ENCODE peak calls at places on chromosomes 7 and 10, in seven cellular contexts. One of them, this sample, is unnamed.

GRCh38 chr10:18424200-18424599 is 227.2 kb downstream of the NSUN6 start:
- DNase-seq in germinal center: no peak
- DNase-seq in Caki2: no peak
- DNase-seq in AG20443: no peak
- DNase-seq in ovary: no peak
- DNase-seq in spleen: no peak
- DNase-seq in activated CD4-positive, alpha-beta T cell treated with anti-CD3 and anti-CD28 coated beads, Interleukin-2, amount 50 U/mL, for 1 hour: no peak
- DNase-seq in this sample: no peak

GRCh38 chr7:142880886-142881505 is 4.5 kb downstream of the TRPV6 start:
- DNase-seq in germinal center: peak
- DNase-seq in Caki2: no peak
- DNase-seq in AG20443: peak
- DNase-seq in ovary: no peak
- DNase-seq in spleen: no peak
- DNase-seq in activated CD4-positive, alpha-beta T cell treated with anti-CD3 and anti-CD28 coated beads, Interleukin-2, amount 50 U/mL, for 1 hour: peak
- DNase-seq in this sample: no peak

GRCh38 chr10:29443745-29444523 is 155.1 kb downstream of the LYZL1 start:
- DNase-seq in germinal center: no peak
- DNase-seq in Caki2: no peak
- DNase-seq in AG20443: no peak
- DNase-seq in ovary: no peak
- DNase-seq in spleen: no peak
- DNase-seq in activated CD4-positive, alpha-beta T cell treated with anti-CD3 and anti-CD28 coated beads, Interleukin-2, amount 50 U/mL, for 1 hour: no peak
- DNase-seq in this sample: no peak

GRCh38 chr10:75774780-75775490 is 343.5 kb downstream of the LRMDA start:
- DNase-seq in germinal center: no peak
- DNase-seq in Caki2: no peak
- DNase-seq in AG20443: no peak
- DNase-seq in ovary: peak
- DNase-seq in spleen: no peak
- DNase-seq in activated CD4-positive, alpha-beta T cell treated with anti-CD3 and anti-CD28 coated beads, Interleukin-2, amount 50 U/mL, for 1 hour: no peak
- DNase-seq in this sample: no peak

GRCh38 chr7:17682586-17682985 is 257.7 kb downstream of the SNX13 start:
- DNase-seq in germinal center: no peak
- DNase-seq in Caki2: no peak
- DNase-seq in AG20443: no peak
- DNase-seq in ovary: no peak
- DNase-seq in spleen: no peak
- DNase-seq in activated CD4-positive, alpha-beta T cell treated with anti-CD3 and anti-CD28 coated beads, Interleukin-2, amount 50 U/mL, for 1 hour: no peak
- DNase-seq in this sample: no peak

GRCh38 chr10:115898242-115898641 is 374.8 kb downstream of the GFRA1 start:
- DNase-seq in germinal center: no peak
- DNase-seq in Caki2: no peak
- DNase-seq in AG20443: no peak
- DNase-seq in ovary: no peak
- DNase-seq in spleen: no peak
- DNase-seq in activated CD4-positive, alpha-beta T cell treated with anti-CD3 and anti-CD28 coated beads, Interleukin-2, amount 50 U/mL, for 1 hour: no peak
- DNase-seq in this sample: no peak

GRCh38 chr7:47677664-47678063 is 95.8 kb upstream of the TNS3 start:
- DNase-seq in germinal center: no peak
- DNase-seq in Caki2: no peak
- DNase-seq in AG20443: no peak
- DNase-seq in ovary: no peak
- DNase-seq in spleen: no peak
- DNase-seq in activated CD4-positive, alpha-beta T cell treated with anti-CD3 and anti-CD28 coated beads, Interleukin-2, amount 50 U/mL, for 1 hour: no peak
- DNase-seq in this sample: no peak

GRCh38 chr10:89295597-89295996 is 6.2 kb upstream of the IFIT2 start:
- DNase-seq in germinal center: no peak
- DNase-seq in Caki2: no peak
- DNase-seq in AG20443: peak
- DNase-seq in ovary: no peak
- DNase-seq in spleen: no peak
- DNase-seq in activated CD4-positive, alpha-beta T cell treated with anti-CD3 and anti-CD28 coated beads, Interleukin-2, amount 50 U/mL, for 1 hour: no peak
- DNase-seq in this sample: no peak

GRCh38 chr7:23419845-23420244 is 50.4 kb downstream of the IGF2BP3 start:
- DNase-seq in germinal center: no peak
- DNase-seq in Caki2: no peak
- DNase-seq in AG20443: no peak
- DNase-seq in ovary: no peak
- DNase-seq in spleen: no peak
- DNase-seq in activated CD4-positive, alpha-beta T cell treated with anti-CD3 and anti-CD28 coated beads, Interleukin-2, amount 50 U/mL, for 1 hour: no peak
- DNase-seq in this sample: no peak

GRCh38 chr10:110710621-110711020 is 66.5 kb downstream of the RBM20 start:
- DNase-seq in germinal center: no peak
- DNase-seq in Caki2: no peak
- DNase-seq in AG20443: no peak
- DNase-seq in ovary: no peak
- DNase-seq in spleen: no peak
- DNase-seq in activated CD4-positive, alpha-beta T cell treated with anti-CD3 and anti-CD28 coated beads, Interleukin-2, amount 50 U/mL, for 1 hour: no peak
- DNase-seq in this sample: no peak

GRCh38 chr7:16774986-16775385 is 21.4 kb downstream of the TSPAN13 start:
- DNase-seq in germinal center: no peak
- DNase-seq in Caki2: no peak
- DNase-seq in AG20443: no peak
- DNase-seq in ovary: no peak
- DNase-seq in spleen: no peak
- DNase-seq in activated CD4-positive, alpha-beta T cell treated with anti-CD3 and anti-CD28 coated beads, Interleukin-2, amount 50 U/mL, for 1 hour: no peak
- DNase-seq in this sample: no peak

GRCh38 chr7:121278120-121279021 is 50.4 kb upstream of the WNT16 start:
- DNase-seq in germinal center: no peak
- DNase-seq in Caki2: no peak
- DNase-seq in AG20443: peak
- DNase-seq in ovary: no peak
- DNase-seq in spleen: no peak
- DNase-seq in activated CD4-positive, alpha-beta T cell treated with anti-CD3 and anti-CD28 coated beads, Interleukin-2, amount 50 U/mL, for 1 hour: no peak
- DNase-seq in this sample: no peak

GRCh38 chr10:100621360-100622205 is 85.8 kb downstream of the HIF1AN start:
- DNase-seq in germinal center: no peak
- DNase-seq in Caki2: no peak
- DNase-seq in AG20443: no peak
- DNase-seq in ovary: no peak
- DNase-seq in spleen: peak
- DNase-seq in activated CD4-positive, alpha-beta T cell treated with anti-CD3 and anti-CD28 coated beads, Interleukin-2, amount 50 U/mL, for 1 hour: peak
- DNase-seq in this sample: no peak

GRCh38 chr10:72274730-72275350 is 1.1 kb downstream of the DDIT4 start:
- DNase-seq in germinal center: peak
- DNase-seq in Caki2: peak
- DNase-seq in AG20443: peak
- DNase-seq in ovary: peak
- DNase-seq in spleen: peak
- DNase-seq in activated CD4-positive, alpha-beta T cell treated with anti-CD3 and anti-CD28 coated beads, Interleukin-2, amount 50 U/mL, for 1 hour: peak
- DNase-seq in this sample: no peak

GRCh38 chr10:114347191-114347739 is 57.0 kb downstream of the AFAP1L2 start:
- DNase-seq in germinal center: no peak
- DNase-seq in Caki2: no peak
- DNase-seq in AG20443: no peak
- DNase-seq in ovary: peak
- DNase-seq in spleen: peak
- DNase-seq in activated CD4-positive, alpha-beta T cell treated with anti-CD3 and anti-CD28 coated beads, Interleukin-2, amount 50 U/mL, for 1 hour: no peak
- DNase-seq in this sample: no peak

GRCh38 chr10:74439213-74439612 is 288.2 kb downstream of the ADK start:
- DNase-seq in germinal center: no peak
- DNase-seq in Caki2: no peak
- DNase-seq in AG20443: no peak
- DNase-seq in ovary: no peak
- DNase-seq in spleen: no peak
- DNase-seq in activated CD4-positive, alpha-beta T cell treated with anti-CD3 and anti-CD28 coated beads, Interleukin-2, amount 50 U/mL, for 1 hour: no peak
- DNase-seq in this sample: no peak

GRCh38 chr7:277228-277627 is 12.7 kb upstream of the FOXL3 start:
- DNase-seq in germinal center: no peak
- DNase-seq in Caki2: no peak
- DNase-seq in AG20443: no peak
- DNase-seq in ovary: no peak
- DNase-seq in spleen: no peak
- DNase-seq in activated CD4-positive, alpha-beta T cell treated with anti-CD3 and anti-CD28 coated beads, Interleukin-2, amount 50 U/mL, for 1 hour: no peak
- DNase-seq in this sample: no peak

GRCh38 chr7:108253275-108254044 is 123.3 kb upstream of the LAMB4 start:
- DNase-seq in germinal center: no peak
- DNase-seq in Caki2: peak
- DNase-seq in AG20443: peak
- DNase-seq in ovary: no peak
- DNase-seq in spleen: no peak
- DNase-seq in activated CD4-positive, alpha-beta T cell treated with anti-CD3 and anti-CD28 coated beads, Interleukin-2, amount 50 U/mL, for 1 hour: no peak
- DNase-seq in this sample: no peak

GRCh38 chr10:4270116-4270515 is 485.1 kb upstream of the KLF6 start:
- DNase-seq in germinal center: no peak
- DNase-seq in Caki2: no peak
- DNase-seq in AG20443: peak
- DNase-seq in ovary: no peak
- DNase-seq in spleen: no peak
- DNase-seq in activated CD4-positive, alpha-beta T cell treated with anti-CD3 and anti-CD28 coated beads, Interleukin-2, amount 50 U/mL, for 1 hour: no peak
- DNase-seq in this sample: no peak

GRCh38 chr10:93968452-93969044 is 25.2 kb upstream of the PLCE1 start:
- DNase-seq in germinal center: no peak
- DNase-seq in Caki2: no peak
- DNase-seq in AG20443: no peak
- DNase-seq in ovary: no peak
- DNase-seq in spleen: no peak
- DNase-seq in activated CD4-positive, alpha-beta T cell treated with anti-CD3 and anti-CD28 coated beads, Interleukin-2, amount 50 U/mL, for 1 hour: no peak
- DNase-seq in this sample: no peak

GRCh38 chr10:52740913-52741675 is 31.5 kb downstream of the MBL2 start:
- DNase-seq in germinal center: peak
- DNase-seq in Caki2: peak
- DNase-seq in AG20443: peak
- DNase-seq in ovary: no peak
- DNase-seq in spleen: no peak
- DNase-seq in activated CD4-positive, alpha-beta T cell treated with anti-CD3 and anti-CD28 coated beads, Interleukin-2, amount 50 U/mL, for 1 hour: no peak
- DNase-seq in this sample: no peak

GRCh38 chr7:105934577-105935185 is 28.4 kb upstream of the CDHR3 start:
- DNase-seq in germinal center: peak
- DNase-seq in Caki2: peak
- DNase-seq in AG20443: peak
- DNase-seq in ovary: peak
- DNase-seq in spleen: no peak
- DNase-seq in activated CD4-positive, alpha-beta T cell treated with anti-CD3 and anti-CD28 coated beads, Interleukin-2, amount 50 U/mL, for 1 hour: no peak
- DNase-seq in this sample: no peak

GRCh38 chr7:104767826-104768536 is 246.0 kb upstream of the KMT2E start:
- DNase-seq in germinal center: no peak
- DNase-seq in Caki2: no peak
- DNase-seq in AG20443: no peak
- DNase-seq in ovary: no peak
- DNase-seq in spleen: no peak
- DNase-seq in activated CD4-positive, alpha-beta T cell treated with anti-CD3 and anti-CD28 coated beads, Interleukin-2, amount 50 U/mL, for 1 hour: no peak
- DNase-seq in this sample: no peak

GRCh38 chr10:78267598-78267997 is 233.9 kb downstream of the RPS24 start:
- DNase-seq in germinal center: no peak
- DNase-seq in Caki2: no peak
- DNase-seq in AG20443: peak
- DNase-seq in ovary: no peak
- DNase-seq in spleen: no peak
- DNase-seq in activated CD4-positive, alpha-beta T cell treated with anti-CD3 and anti-CD28 coated beads, Interleukin-2, amount 50 U/mL, for 1 hour: no peak
- DNase-seq in this sample: no peak

GRCh38 chr10:73379064-73379748 is 20.5 kb upstream of the CFAP70 start:
- DNase-seq in germinal center: no peak
- DNase-seq in Caki2: no peak
- DNase-seq in AG20443: no peak
- DNase-seq in ovary: no peak
- DNase-seq in spleen: no peak
- DNase-seq in activated CD4-positive, alpha-beta T cell treated with anti-CD3 and anti-CD28 coated beads, Interleukin-2, amount 50 U/mL, for 1 hour: no peak
- DNase-seq in this sample: no peak